ENCODE peak calls at places on chromosomes 13 and 19, in four cellular contexts. O is H1, E is HCT116, L is upper lobe of left lung. I is an unnamed sample.

GRCh38 chr13:24854311-24854710 is 90.3 kb downstream of the RNF17 start:
- DNase-seq in O (no peak), E (no peak), L (no peak), I (no peak)

GRCh38 chr19:3047307-3048189 is 14.7 kb downstream of the TLE5 start:
- DNase-seq in L (no peak), O (peak), E (peak), I (peak)

GRCh38 chr19:1340681-1341469 is 42.8 kb upstream of the NDUFS7 start:
- DNase-seq in E (no peak), O (no peak), L (no peak), I (no peak)

GRCh38 chr13:87356314-87356713 is 314.9 kb upstream of the SLITRK5 start:
- DNase-seq in L (no peak), E (no peak), O (no peak), I (no peak)

GRCh38 chr13:51122868-51123267 is 11.8 kb upstream of the C13orf42 start:
- DNase-seq in L (no peak), E (no peak), O (peak), I (no peak)

GRCh38 chr13:84037937-84038464 is 155.7 kb upstream of the SLITRK1 start:
- DNase-seq in O (no peak), L (no peak), E (no peak), I (no peak)

GRCh38 chr13:69935043-69935442 is 172.6 kb upstream of the ATXN8OS start:
- DNase-seq in O (no peak), L (no peak), E (peak), I (peak)

GRCh38 chr13:20608438-20609020 is 41.6 kb downstream of the IFT88 start:
- DNase-seq in L (no peak), E (no peak), O (no peak), I (no peak)

GRCh38 chr13:97224544-97225324 is 2.6 kb downstream of the MBNL2 start:
- DNase-seq in E (no peak), O (no peak), L (no peak), I (no peak)

GRCh38 chr13:73943137-73943964 is 190.9 kb downstream of the KLF12 start:
- DNase-seq in L (no peak), E (no peak), O (no peak), I (no peak)

GRCh38 chr13:32791545-32792172 is 205.4 kb downstream of the PDS5B start:
- DNase-seq in O (no peak), E (no peak), L (no peak), I (peak)

GRCh38 chr13:20943519-20944012 is 41.0 kb upstream of the XPO4 start:
- DNase-seq in O (peak), L (no peak), E (peak), I (peak)

GRCh38 chr19:45340899-45341453 is 426 bp downstream of the KLC3 start:
- DNase-seq in E (no peak), L (peak), O (no peak), I (no peak)

GRCh38 chr13:37109080-37109678 is 3.7 kb upstream of the CSNK1A1L start:
- DNase-seq in O (no peak), L (no peak), E (no peak), I (no peak)

GRCh38 chr13:24131749-24132148 is 28.8 kb upstream of the SPATA13 start:
- DNase-seq in L (no peak), O (no peak), E (no peak), I (no peak)

GRCh38 chr13:73520566-73521290 is 461.9 kb downstream of the KLF5 start:
- DNase-seq in O (no peak), E (no peak), L (no peak), I (no peak)

GRCh38 chr19:53908106-53908932 is 759 bp upstream of the CACNG7 start:
- DNase-seq in E (no peak), L (peak), O (peak), I (peak)

GRCh38 chr13:24261566-24261965 is 47.8 kb upstream of the C1QTNF9 start:
- DNase-seq in L (no peak), O (no peak), E (no peak), I (no peak)

GRCh38 chr13:26965976-26966375 is 205.4 kb upstream of the GPR12 start:
- DNase-seq in L (no peak), E (no peak), O (no peak), I (no peak)

GRCh38 chr19:4197228-4197624 is 14.7 kb downstream of the ANKRD24 start:
- DNase-seq in E (no peak), O (no peak), L (no peak), I (no peak)

GRCh38 chr13:27830010-27830409 is 37.7 kb downstream of the GSX1 start:
- DNase-seq in E (peak), O (peak), L (peak), I (peak)

GRCh38 chr19:54266133-54266532 is 9.1 kb upstream of the LILRB5 start:
- DNase-seq in E (peak), O (peak), L (no peak), I (no peak)

GRCh38 chr19:12884926-12885748 is 1.9 kb downstream of the KLF1 start:
- DNase-seq in O (peak), L (peak), E (no peak), I (peak)

GRCh38 chr13:49097374-49097773 is 121.7 kb downstream of the FNDC3A start:
- DNase-seq in L (no peak), E (peak), O (no peak), I (no peak)

GRCh38 chr13:43522788-43523187 is 264.0 kb downstream of the ENOX1 start:
- DNase-seq in E (no peak), O (no peak), L (no peak), I (no peak)

GRCh38 chr19:29145756-29146155 is 67.2 kb downstream of the UQCRFS1 start:
- DNase-seq in O (no peak), L (no peak), E (no peak), I (no peak)

GRCh38 chr19:46364359-46364758 is 17.5 kb downstream of the PPP5C start:
- DNase-seq in E (no peak), L (no peak), O (no peak), I (no peak)

GRCh38 chr13:92255533-92255932 is 857.1 kb downstream of the GPC5 start:
- DNase-seq in L (no peak), E (no peak), O (no peak), I (no peak)
- H3K27ac ChIP-seq in L (no peak), E (no peak), O (no peak), I (no peak)

DNA sequence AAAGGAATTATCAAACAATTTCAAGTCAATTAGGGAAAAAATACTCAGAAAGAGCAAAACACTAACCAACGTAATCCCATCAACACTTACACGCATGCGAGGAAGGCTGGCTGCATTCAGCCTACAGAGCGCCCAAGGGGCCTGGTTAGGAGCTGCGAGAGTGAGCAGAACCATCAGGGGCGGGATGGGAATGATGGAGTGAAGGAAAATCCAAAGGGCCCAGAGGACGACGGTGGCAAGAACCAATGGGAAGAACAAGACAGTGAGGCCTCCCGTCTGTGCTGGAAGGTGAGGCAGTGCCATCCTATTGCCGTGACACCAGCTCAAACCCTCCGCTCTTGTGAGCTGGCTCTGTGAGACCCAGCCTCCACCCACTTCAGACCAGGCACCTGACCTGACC is 253.0 kb downstream of the IRS2 start:
- DNase-seq in E (no peak), L (no peak), O (no peak), I (no peak)
- TF ChIP-seq POLR2AphosphoS5 in E (no peak), L (no peak), O (no peak), I (no peak)

GRCh38 chr19:49335784-49336481 is 727 bp downstream of the CD37 start:
- DNase-seq in O (no peak), L (no peak), E (no peak), I (no peak)

GRCh38 chr19:49336482-49337266 is 1.5 kb downstream of the CD37 start:
- DNase-seq in E (no peak), O (no peak), L (no peak), I (no peak)

GRCh38 chr19:49337267-49338022 is 2.2 kb downstream of the CD37 start:
- DNase-seq in O (no peak), E (no peak), L (no peak), I (no peak)

GRCh38 chr19:49333426-49334288 is 1.5 kb upstream of the CD37 start:
- DNase-seq in L (peak), E (no peak), O (no peak), I (peak)

DNA sequence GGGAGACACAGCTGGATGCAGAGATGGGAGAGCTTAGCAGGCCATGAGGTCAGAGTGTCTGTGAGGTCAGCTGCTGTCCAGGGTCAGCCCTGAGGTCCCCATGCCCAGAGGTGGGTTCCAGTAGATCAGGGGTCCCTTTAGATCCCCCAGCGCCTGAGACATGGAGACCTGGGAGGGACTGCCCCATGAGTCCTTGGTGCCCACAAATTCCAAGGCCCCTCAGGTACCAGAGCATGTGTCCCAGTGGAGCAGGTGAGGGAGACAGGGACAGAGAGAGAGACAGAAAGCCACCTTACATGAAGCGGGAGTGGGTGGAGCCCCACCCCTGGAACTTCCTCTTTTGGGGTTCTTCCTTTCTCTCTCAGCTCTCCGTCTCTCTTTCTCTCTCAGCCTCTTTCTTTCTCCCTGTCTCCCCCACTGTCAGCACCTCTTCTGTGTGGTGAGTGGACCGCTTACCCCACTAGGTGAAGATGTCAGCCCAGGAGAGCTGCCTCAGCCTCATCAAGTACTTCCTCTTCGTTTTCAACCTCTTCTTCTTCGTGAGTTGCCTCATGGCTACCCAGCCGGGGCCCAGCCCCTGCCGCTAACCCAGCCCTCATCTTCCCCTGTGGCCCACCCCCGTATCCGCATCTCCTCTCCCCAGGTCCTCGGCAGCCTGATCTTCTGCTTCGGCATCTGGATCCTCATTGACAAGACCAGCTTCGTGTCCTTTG is at the start of gene CD37:
- DNase-seq in E (no peak), L (no peak), O (no peak), I (peak)
- H3K27ac ChIP-seq in E (no peak), L (peak), O (no peak), I (peak)

GRCh38 chr19:38270587-38271167 is 6.3 kb downstream of the SPINT2 start:
- DNase-seq in O (no peak), E (no peak), L (no peak), I (no peak)
- TF ChIP-seq POLR2AphosphoS5 in O (no peak), E (no peak), L (no peak), I (no peak)

GRCh38 chr19:51594774-51595109 is 23.7 kb downstream of the ZNF175 start:
- DNase-seq in E (no peak), O (no peak), L (no peak), I (no peak)
- H3K27ac ChIP-seq in E (no peak), O (no peak), L (no peak), I (peak)

DNA sequence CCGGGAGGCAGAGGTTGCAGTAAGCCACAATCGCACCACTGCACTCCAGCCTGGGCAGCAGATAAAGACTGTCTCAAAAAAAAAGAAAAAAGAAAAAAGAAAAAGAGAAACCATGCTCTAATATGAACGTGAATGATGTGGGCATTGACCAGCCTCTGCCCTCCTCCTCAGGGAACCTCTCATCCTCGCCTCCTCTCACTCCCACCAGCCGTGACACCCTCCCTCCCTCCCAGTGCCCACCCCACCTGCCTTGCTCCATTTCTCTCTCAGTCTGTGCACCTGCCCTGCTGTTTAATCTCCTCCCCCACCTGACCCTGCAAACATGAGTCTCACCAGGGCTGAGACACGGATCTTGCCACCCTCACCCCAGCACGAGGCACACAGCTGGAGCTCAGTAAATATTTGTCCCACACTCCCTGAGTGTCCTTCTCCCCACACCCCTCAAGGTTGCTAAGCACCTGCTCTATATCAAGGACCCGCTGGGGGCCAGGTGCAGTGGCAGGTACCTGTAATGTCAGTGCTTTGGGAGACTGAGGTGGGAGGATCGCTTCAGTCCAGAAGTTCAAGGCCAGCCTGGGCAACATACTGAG is 7.5 kb upstream of the BCAT2 start:
- DNase-seq in L (no peak), O (no peak), E (no peak), I (no peak)
- TF ChIP-seq POLR2AphosphoS5 in L (peak), O (no peak), E (no peak), I (no peak)

DNA sequence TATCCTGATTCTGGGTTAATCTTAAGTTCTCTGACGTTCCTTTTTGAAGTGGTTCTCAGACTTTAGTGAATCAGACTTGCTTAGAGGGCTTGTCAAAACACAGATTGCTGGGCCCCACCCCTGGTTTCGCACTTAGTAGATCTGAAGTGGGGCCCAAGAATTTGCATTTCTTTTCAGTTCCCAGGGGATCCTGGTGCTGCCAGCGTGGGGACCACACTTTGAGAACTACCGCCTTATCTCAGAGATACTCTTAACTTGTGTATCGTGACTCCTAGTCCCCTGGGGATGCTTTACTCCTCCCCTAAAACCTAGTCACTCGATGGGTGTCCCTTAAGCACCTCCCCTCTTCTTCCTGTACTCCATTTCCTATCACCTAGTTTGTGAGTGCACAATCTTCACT is 5.6 kb downstream of the KRTDAP start:
- DNase-seq in E (no peak), O (no peak), L (no peak), I (no peak)
- H3K27ac ChIP-seq in E (no peak), O (no peak), L (no peak), I (no peak)

GRCh38 chr13:101512650-101513049 is 60.2 kb downstream of the ITGBL1 start:
- DNase-seq in L (no peak), O (no peak), E (no peak), I (no peak)
- TF ChIP-seq POLR2AphosphoS5 in L (no peak), O (no peak), E (no peak), I (no peak)

I was measured in HL-60.